ENCODE peak calls at places on chromosomes 3 and 15, in five cellular contexts. Y, W, R, Z and D are unnamed samples.

GRCh38 chr3:172209333-172210321 is 170.2 kb downstream of the FNDC3B start:
- DNase-seq in Z (peak), W (no peak), R (no peak), Y (no peak), D (no peak)

GRCh38 chr3:126944089-126944965 is 38.6 kb upstream of the PLXNA1 start:
- DNase-seq in W (peak), Y (no peak), R (no peak), Z (no peak), D (no peak)

GRCh38 chr15:79953951-79954444 is 17.0 kb downstream of the BCL2A1 start:
- DNase-seq in R (no peak), Z (no peak), Y (no peak), W (no peak), D (no peak)

GRCh38 chr3:48830660-48831190 is 16.9 kb downstream of the PRKAR2A start:
- DNase-seq in R (no peak), W (no peak), Y (no peak), Z (no peak), D (no peak)

GRCh38 chr3:195004512-195005250 is 266.3 kb downstream of the XXYLT1 start:
- DNase-seq in Y (peak), W (peak), Z (peak), R (no peak), D (no peak)

GRCh38 chr3:144770813-144771400 is 799.3 kb downstream of the DIPK2A start:
- DNase-seq in Y (no peak), Z (no peak), W (no peak), R (no peak), D (no peak)

GRCh38 chr3:50273689-50274065 is 4.7 kb downstream of the SEMA3B start:
- DNase-seq in W (no peak), Z (no peak), Y (no peak), R (no peak), D (no peak)

GRCh38 chr3:126245811-126246727 is 65.7 kb upstream of the ALDH1L1 start:
- DNase-seq in Z (peak), Y (no peak), R (no peak), W (no peak), D (peak)

GRCh38 chr3:177602601-177603136 is 405.4 kb upstream of the TBL1XR1 start:
- DNase-seq in Z (no peak), R (no peak), Y (no peak), W (no peak), D (no peak)

GRCh38 chr15:66733976-66734375 is 31.9 kb downstream of the SMAD6 start:
- DNase-seq in W (no peak), Z (no peak), R (no peak), Y (no peak), D (no peak)

GRCh38 chr3:46187876-46188275 is 20.2 kb downstream of the CCR1 start:
- DNase-seq in Y (no peak), W (no peak), Z (no peak), R (no peak), D (no peak)

GRCh38 chr3:46186856-46187700 is 21.0 kb downstream of the CCR1 start:
- DNase-seq in Z (no peak), Y (no peak), W (no peak), R (no peak), D (no peak)

GRCh38 chr3:46184469-46184868 is 23.6 kb downstream of the CCR1 start:
- DNase-seq in Y (no peak), W (no peak), Z (no peak), R (no peak), D (no peak)

GRCh38 chr3:46188708-46189107 is 19.4 kb downstream of the CCR1 start:
- DNase-seq in R (no peak), Y (no peak), Z (no peak), W (no peak), D (no peak)

GRCh38 chr3:46183330-46183729 is 24.8 kb downstream of the CCR1 start:
- DNase-seq in R (no peak), Y (no peak), Z (no peak), W (no peak), D (no peak)
- TF ChIP-seq CTCF in R (no peak), Y (no peak), Z (no peak), W (no peak), D (no peak)

GRCh38 chr3:57015350-57015729 is 45.1 kb upstream of the SPATA12 start:
- DNase-seq in Y (no peak), R (no peak), Z (no peak), W (no peak), D (no peak)
- TF ChIP-seq CTCF in Y (no peak), R (no peak), Z (no peak), W (no peak), D (no peak)

GRCh38 chr15:93063796-93064690 is 25.0 kb downstream of the RGMA start:
- DNase-seq in W (no peak), R (no peak), Z (no peak), Y (no peak), D (no peak)

GRCh38 chr15:93066103-93066725 is 22.8 kb downstream of the RGMA start:
- DNase-seq in Y (no peak), W (no peak), R (no peak), Z (no peak), D (no peak)

GRCh38 chr15:93065641-93066045 is 23.4 kb downstream of the RGMA start:
- DNase-seq in W (no peak), Y (no peak), R (no peak), Z (no peak), D (no peak)

GRCh38 chr15:93060336-93061248 is 28.4 kb downstream of the RGMA start:
- DNase-seq in Y (no peak), R (no peak), W (peak), Z (peak), D (no peak)

DNA sequence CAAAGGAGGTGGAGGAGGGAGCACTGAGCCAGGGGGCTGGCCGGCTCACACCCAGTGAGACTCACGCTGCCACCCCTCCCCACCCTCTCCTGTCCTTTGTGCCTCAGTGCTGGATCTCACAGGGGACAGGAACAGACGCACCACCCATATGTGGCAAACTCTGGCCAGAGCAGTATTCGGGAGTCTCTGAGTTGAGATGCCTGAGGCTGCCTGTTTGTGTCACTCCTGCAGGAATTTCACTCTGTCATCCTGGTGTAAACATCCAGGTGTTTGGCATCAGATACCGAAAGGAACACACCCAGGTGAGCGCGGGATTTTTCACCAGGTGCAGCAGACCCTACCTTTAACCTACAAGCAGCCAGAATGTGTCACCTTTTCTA is 25.7 kb downstream of the RGMA start:
- DNase-seq in Y (no peak), R (no peak), Z (peak), W (no peak), D (no peak)
- TF ChIP-seq CTCF in Y (no peak), R (no peak), Z (no peak), W (no peak), D (no peak)

GRCh38 chr3:193605876-193606275 is 12.9 kb downstream of the OPA1 start:
- DNase-seq in W (no peak), Z (peak), R (no peak), Y (peak), D (peak)
- TF ChIP-seq CTCF in W (peak), Z (peak), R (peak), Y (peak), D (peak)

DNA sequence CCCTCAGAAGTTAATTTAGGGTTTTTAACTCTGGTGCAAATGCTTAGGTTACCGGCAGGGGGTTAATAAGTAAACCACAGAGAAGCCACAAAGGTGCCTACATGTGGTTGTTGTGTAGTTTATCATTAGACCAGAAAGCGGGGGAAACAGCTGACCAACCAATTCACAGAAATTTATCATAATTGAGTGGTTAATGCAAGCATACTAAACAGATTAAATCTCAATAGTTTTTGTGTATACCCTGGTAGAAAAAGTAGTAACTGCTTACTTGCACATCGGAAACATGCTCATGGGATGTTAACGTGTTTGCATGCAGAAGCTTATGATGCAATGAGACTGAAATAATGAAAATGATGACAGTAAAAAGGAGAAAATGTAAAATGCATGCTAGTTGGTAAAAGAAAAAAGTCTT is 316.0 kb downstream of the PTPRG start:
- DNase-seq in W (no peak), Z (no peak), R (no peak), Y (no peak), D (no peak)
- TF ChIP-seq CTCF in W (no peak), Z (peak), R (no peak), Y (no peak), D (peak)

GRCh38 chr3:124700880-124701684 is 29.2 kb upstream of the UMPS start:
- DNase-seq in Y (no peak), W (no peak), R (no peak), Z (peak), D (no peak)
- TF ChIP-seq CTCF in Y (no peak), W (no peak), R (no peak), Z (no peak), D (no peak)